ENCODE peak calls at places on chromosome X, in four cellular contexts. S, F, P and J are unnamed samples.

GRCh38 chrX:34884693-34885277 is 57.8 kb upstream of the FAM47B start:
- DNase-seq in S (no peak), F (no peak), P (peak), J (no peak)

GRCh38 chrX:69066021-69066757 is 99.1 kb downstream of the PJA1 start:
- DNase-seq in S (peak), F (peak), P (no peak), J (peak)

GRCh38 chrX:130916636-130917422 is 13.8 kb upstream of the ENOX2 start:
- DNase-seq in S (peak), F (peak), P (peak), J (peak)

GRCh38 chrX:24341795-24342194 is 18.6 kb upstream of the SUPT20HL1 start:
- DNase-seq in S (no peak), F (no peak), P (no peak), J (no peak)

GRCh38 chrX:105744291-105744690 is 78.0 kb upstream of the NRK start:
- DNase-seq in S (no peak), F (no peak), P (no peak), J (no peak)

GRCh38 chrX:111302284-111302683 is 32.0 kb upstream of the CAPN6 start:
- DNase-seq in S (no peak), F (no peak), P (no peak), J (no peak)

GRCh38 chrX:27966492-27966891 is 14.8 kb downstream of the DCAF8L1 start:
- DNase-seq in S (no peak), F (no peak), P (no peak), J (no peak)

GRCh38 chrX:123993326-123993725 is 31.8 kb downstream of the STAG2 start:
- DNase-seq in S (no peak), F (no peak), P (peak), J (no peak)

GRCh38 chrX:39729834-39730670 is 367.7 kb downstream of the BCOR start:
- DNase-seq in S (peak), F (no peak), P (no peak), J (peak)

GRCh38 chrX:12370444-12371089 is 232.3 kb downstream of the FRMPD4 start:
- DNase-seq in S (no peak), F (no peak), P (peak), J (no peak)

GRCh38 chrX:40243699-40244098 is 145.9 kb upstream of the BCOR start:
- DNase-seq in S (no peak), F (no peak), P (no peak), J (peak)

GRCh38 chrX:45424341-45424740 is 223.7 kb upstream of the DIPK2B start:
- DNase-seq in S (no peak), F (no peak), P (no peak), J (no peak)

GRCh38 chrX:32896132-32896531 is 315.2 kb downstream of the DMD start:
- DNase-seq in S (no peak), F (no peak), P (no peak), J (no peak)

GRCh38 chrX:275476-275966 is 5.7 kb upstream of the PLCXD1 start:
- DNase-seq in S (no peak), F (no peak), P (no peak), J (peak)

GRCh38 chrX:17692709-17693346 is 44.5 kb upstream of the SCML1 start:
- DNase-seq in S (peak), F (peak), P (peak), J (peak)

GRCh38 chrX:65581661-65582339 is 47.2 kb upstream of the LAS1L start:
- DNase-seq in S (peak), F (no peak), P (peak), J (peak)

GRCh38 chrX:152925835-152926234 is 28.0 kb downstream of the ZNF185 start:
- DNase-seq in S (no peak), F (no peak), P (no peak), J (no peak)

GRCh38 chrX:2351321-2351720 is 149.5 kb downstream of the DHRSX start:
- DNase-seq in S (no peak), F (no peak), P (peak), J (no peak)

GRCh38 chrX:151538190-151539122 is 25.0 kb upstream of the PASD1 start:
- DNase-seq in S (no peak), F (no peak), P (no peak), J (no peak)

GRCh38 chrX:150200820-150201287 is 162.3 kb upstream of the MAMLD1 start:
- DNase-seq in S (no peak), F (peak), P (peak), J (peak)

GRCh38 chrX:137483554-137483953 is 82.4 kb upstream of the ZIC3 start:
- DNase-seq in S (no peak), F (no peak), P (no peak), J (no peak)